ENCODE peak calls at places on chromosomes 2 and 18, in five cellular contexts. Z, I, G, L and N are unnamed samples.

GRCh38 chr2:215886026-215886425 is 127.3 kb downstream of the MREG start:
- DNase-seq in I (no peak), L (no peak), Z (no peak), G (no peak), N (no peak)

GRCh38 chr2:128291161-128291843 is 27.4 kb downstream of the HS6ST1 start:
- DNase-seq in L (no peak), Z (no peak), I (no peak), G (no peak), N (no peak)

GRCh38 chr2:207408086-207408794 is 121.5 kb upstream of the CREB1 start:
- DNase-seq in Z (peak), G (no peak), L (peak), I (no peak), N (no peak)

GRCh38 chr2:74725287-74725686 is 71.2 kb downstream of the SEMA4F start:
- DNase-seq in I (no peak), G (no peak), Z (no peak), L (no peak), N (no peak)

GRCh38 chr2:98795903-98796676 is 65.2 kb upstream of the MGAT4A start:
- DNase-seq in G (no peak), I (no peak), L (peak), Z (no peak), N (no peak)

GRCh38 chr2:205197468-205198129 is 484.7 kb upstream of the NRP2 start:
- DNase-seq in L (no peak), Z (no peak), I (no peak), G (no peak), N (no peak)

GRCh38 chr2:215505044-215505786 is 69.3 kb upstream of the FN1 start:
- DNase-seq in L (peak), I (no peak), Z (no peak), G (peak), N (no peak)

GRCh38 chr18:63763831-63764600 is 11.2 kb upstream of the SERPINB7 start:
- DNase-seq in Z (no peak), I (no peak), G (no peak), L (no peak), N (no peak)

GRCh38 chr2:141554810-141555209 is 576.0 kb downstream of the LRP1B start:
- DNase-seq in I (peak), L (peak), Z (no peak), G (no peak), N (peak)

GRCh38 chr2:47307066-47307465 is 95.9 kb upstream of the MSH2 start:
- DNase-seq in L (no peak), Z (no peak), I (no peak), G (no peak), N (no peak)

GRCh38 chr2:179991344-179991743 is 15.8 kb downstream of the CWC22 start:
- DNase-seq in I (no peak), L (no peak), G (no peak), Z (no peak), N (no peak)

GRCh38 chr18:30811580-30811979 is 231.0 kb downstream of the DSC3 start:
- DNase-seq in G (no peak), L (no peak), I (no peak), Z (no peak), N (no peak)

GRCh38 chr2:53131416-53131815 is 636.2 kb upstream of the CHAC2 start:
- DNase-seq in G (no peak), L (no peak), I (peak), Z (no peak), N (no peak)

GRCh38 chr18:13624563-13625237 is 101.7 kb downstream of the FAM210A start:
- DNase-seq in Z (no peak), G (no peak), I (no peak), L (no peak), N (no peak)

GRCh38 chr2:72893594-72894319 is 6.5 kb downstream of the SPR start:
- DNase-seq in Z (peak), L (peak), G (peak), I (no peak), N (no peak)

GRCh38 chr2:226652388-226652787 is 147.2 kb downstream of the IRS1 start:
- DNase-seq in I (peak), Z (no peak), L (no peak), G (no peak), N (peak)

GRCh38 chr2:156563994-156564753 is 128.0 kb downstream of the GPD2 start:
- DNase-seq in I (no peak), L (no peak), Z (no peak), G (no peak), N (no peak)

GRCh38 chr2:222813177-222813843 is 47.5 kb upstream of the ACSL3 start:
- DNase-seq in L (no peak), I (no peak), G (no peak), Z (peak), N (no peak)

GRCh38 chr2:150732491-150732890 is 245.0 kb upstream of the RND3 start:
- DNase-seq in I (no peak), L (no peak), G (no peak), Z (no peak), N (no peak)

GRCh38 chr2:28319118-28320008 is 73.3 kb upstream of the FOSL2 start:
- DNase-seq in Z (no peak), L (peak), I (no peak), G (no peak), N (no peak)

GRCh38 chr2:143551946-143552655 is 422.9 kb downstream of the ARHGAP15 start:
- DNase-seq in G (no peak), I (no peak), Z (no peak), L (no peak), N (no peak)

GRCh38 chr18:1018211-1018651 is 113.6 kb downstream of the ADCYAP1 start:
- DNase-seq in L (no peak), Z (no peak), G (no peak), I (no peak), N (no peak)

GRCh38 chr18:7824970-7825369 is 257.9 kb downstream of the PTPRM start:
- DNase-seq in Z (no peak), G (no peak), L (no peak), I (no peak), N (no peak)

GRCh38 chr2:191635333-191636234 is 42.4 kb upstream of the NABP1 start:
- DNase-seq in G (no peak), L (peak), Z (no peak), I (peak), N (no peak)

GRCh38 chr2:95231723-95232122 is 24.4 kb downstream of the ZNF892 start:
- DNase-seq in G (peak), L (peak), Z (no peak), I (peak), N (peak)

GRCh38 chr2:142937347-142937746 is 59.9 kb downstream of the KYNU start:
- DNase-seq in I (no peak), L (no peak), G (no peak), Z (no peak), N (no peak)

GRCh38 chr2:223737207-223737606 is 100.2 kb downstream of the AP1S3 start:
- DNase-seq in Z (no peak), L (no peak), G (no peak), I (no peak), N (no peak)

GRCh38 chr2:85758361-85759256 is 4.8 kb downstream of the ATOH8 start:
- DNase-seq in Z (no peak), G (no peak), L (peak), I (no peak), N (no peak)

GRCh38 chr2:120658285-120659158 is 77.1 kb upstream of the GLI2 start:
- DNase-seq in G (no peak), I (no peak), L (no peak), Z (no peak), N (no peak)

GRCh38 chr2:143205106-143205764 is 76.0 kb downstream of the ARHGAP15 start:
- DNase-seq in G (no peak), Z (no peak), L (peak), I (peak), N (no peak)

GRCh38 chr18:688322-688721 is 24.1 kb downstream of the ENOSF1 start:
- DNase-seq in Z (no peak), G (no peak), I (no peak), L (no peak), N (no peak)

GRCh38 chr2:171882095-171882769 is 11.8 kb downstream of the SLC25A12 start:
- DNase-seq in Z (no peak), G (no peak), I (no peak), L (no peak), N (no peak)

GRCh38 chr18:2983296-2983695 is 29.6 kb downstream of the LPIN2 start:
- DNase-seq in Z (no peak), L (no peak), G (no peak), I (no peak), N (no peak)

GRCh38 chr18:69622192-69622591 is 221.5 kb downstream of the DOK6 start:
- DNase-seq in Z (no peak), G (no peak), I (no peak), L (no peak), N (no peak)

GRCh38 chr2:54207666-54208195 is 48.3 kb downstream of the TSPYL6 start:
- DNase-seq in G (no peak), Z (no peak), I (no peak), L (peak), N (no peak)

GRCh38 chr18:23871410-23871809 is 143.1 kb upstream of the TTC39C start:
- DNase-seq in Z (peak), I (no peak), L (no peak), G (no peak), N (no peak)

GRCh38 chr2:100182494-100183355 is 40.3 kb upstream of the AFF3 start:
- DNase-seq in L (no peak), Z (no peak), I (no peak), G (no peak), N (no peak)

GRCh38 chr18:46411862-46412690 is 244.9 kb downstream of the LOXHD1 start:
- DNase-seq in L (no peak), G (no peak), I (no peak), Z (no peak), N (no peak)

GRCh38 chr2:215619989-215620388 is 184.1 kb upstream of the FN1 start:
- DNase-seq in I (peak), Z (no peak), G (peak), L (no peak), N (no peak)

DNA sequence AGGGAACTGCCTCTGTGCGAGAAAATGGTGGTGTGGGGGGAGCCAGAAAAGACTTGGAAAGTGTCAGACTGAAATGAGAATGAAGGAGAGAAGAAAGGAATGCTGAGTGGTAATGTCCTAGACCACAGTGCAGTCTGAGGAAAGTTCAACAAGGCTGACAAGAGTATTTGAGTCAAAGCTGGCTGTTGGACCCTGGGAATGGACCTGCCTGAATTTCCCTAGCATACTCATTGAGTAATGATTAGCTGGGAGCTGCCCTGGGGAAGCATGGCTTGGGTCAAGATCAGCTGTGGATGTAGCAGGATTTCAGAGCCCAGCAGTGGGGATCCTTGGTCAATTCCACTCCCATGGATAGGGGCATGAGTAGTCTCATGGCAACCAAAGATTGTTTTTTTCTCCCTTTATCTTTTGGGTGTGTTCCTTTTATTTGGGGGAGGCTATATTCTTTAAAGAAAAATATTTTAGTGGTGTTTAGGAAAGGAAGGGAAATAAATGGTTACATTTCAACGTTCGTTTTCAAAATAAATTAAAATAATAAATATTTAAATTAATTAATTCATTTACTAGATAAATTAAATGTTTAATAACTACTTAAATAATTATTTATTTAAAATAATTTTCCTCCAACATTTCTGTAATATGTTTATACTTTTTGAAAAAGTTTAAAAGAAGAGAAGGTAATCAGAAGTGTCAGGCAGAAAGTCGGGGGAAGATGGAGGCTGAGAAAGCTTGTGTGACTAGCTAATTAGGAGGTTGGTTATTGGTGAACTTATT is 15.9 kb upstream of the LHCGR start:
- DNase-seq in Z (no peak), L (no peak), G (no peak), I (no peak), N (no peak)
- TF ChIP-seq SIN3A in Z (no peak), L (no peak), G (no peak), I (no peak), N (no peak)

GRCh38 chr2:42792583-42793313 is at the start of gene HAAO:
- DNase-seq in L (peak), G (no peak), I (no peak), Z (no peak), N (no peak)
- TF ChIP-seq POLR2AphosphoS5 in L (peak), G (no peak), I (no peak), Z (no peak), N (no peak)

GRCh38 chr18:48338915-48339314 is 70.3 kb downstream of the ZBTB7C start:
- DNase-seq in L (no peak), I (no peak), G (no peak), Z (no peak), N (no peak)

GRCh38 chr18:48339692-48340091 is 69.5 kb downstream of the ZBTB7C start:
- DNase-seq in G (no peak), Z (no peak), I (no peak), L (no peak), N (no peak)

GRCh38 chr18:48340502-48340901 is 68.7 kb downstream of the ZBTB7C start:
- DNase-seq in I (no peak), Z (no peak), G (no peak), L (no peak), N (no peak)

GRCh38 chr18:48342588-48342987 is 66.6 kb downstream of the ZBTB7C start:
- DNase-seq in L (no peak), I (no peak), Z (no peak), G (no peak), N (no peak)

DNA sequence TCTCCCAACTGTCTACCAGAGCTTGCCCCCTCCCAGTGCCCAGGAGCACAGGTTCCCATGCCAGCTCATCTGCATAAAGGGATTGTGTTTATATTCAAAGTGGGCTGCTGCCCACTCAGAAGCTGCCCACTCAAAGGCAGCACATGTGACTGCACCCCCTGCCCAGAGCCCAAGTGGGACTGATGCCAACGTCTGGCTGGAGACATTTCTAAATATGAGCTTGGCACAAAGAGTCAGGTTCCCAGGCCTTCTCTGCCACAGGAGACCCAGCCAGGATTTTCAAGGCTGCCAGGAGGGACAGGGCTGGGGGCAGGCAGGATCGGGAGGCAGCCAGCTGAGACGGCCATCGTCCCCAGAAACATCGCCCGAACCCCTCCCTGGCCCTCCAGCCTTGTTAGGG is 67.1 kb downstream of the ZBTB7C start:
- DNase-seq in G (no peak), I (no peak), L (no peak), Z (no peak), N (no peak)
- TF ChIP-seq SIN3A in G (no peak), I (no peak), L (no peak), Z (no peak), N (no peak)

GRCh38 chr2:234134496-234134895 is 84.0 kb downstream of the SPP2 start:
- DNase-seq in G (no peak), Z (no peak), I (no peak), L (no peak), N (no peak)

GRCh38 chr2:234130734-234131133 is 80.2 kb downstream of the SPP2 start:
- DNase-seq in L (no peak), Z (no peak), I (no peak), G (no peak), N (no peak)

GRCh38 chr2:234136461-234136860 is 86.0 kb downstream of the SPP2 start:
- DNase-seq in G (no peak), I (no peak), L (no peak), Z (no peak), N (no peak)

GRCh38 chr2:234135750-234136221 is 85.3 kb downstream of the SPP2 start:
- DNase-seq in G (peak), Z (peak), L (peak), I (peak), N (peak)

GRCh38 chr2:234133004-234133403 is 82.5 kb downstream of the SPP2 start:
- DNase-seq in I (no peak), Z (no peak), L (no peak), G (no peak), N (no peak)
- TF ChIP-seq POLR2AphosphoS5 in I (no peak), Z (no peak), L (no peak), G (no peak), N (no peak)

GRCh38 chr2:88099798-88100488 is 27.9 kb downstream of the FABP1 start:
- DNase-seq in G (peak), I (peak), L (no peak), Z (no peak), N (no peak)
- TF ChIP-seq SIN3A in G (no peak), I (no peak), L (no peak), Z (no peak), N (no peak)

GRCh38 chr18:9743200-9744016 is 35.3 kb downstream of the RAB31 start:
- DNase-seq in G (peak), I (peak), Z (no peak), L (peak), N (peak)
- TF ChIP-seq POLR2AphosphoS5 in G (peak), I (peak), Z (no peak), L (no peak), N (peak)